ENCODE peak calls at places on chromosomes 5 and 9, in ten cellular contexts. One of them, this sample, is unnamed.

GRCh38 chr5:96928931-96929708 is 6.8 kb upstream of the LNPEP start:
- DNase-seq in activated CD4-positive, alpha-beta T cell treated with anti-CD3 and anti-CD28 coated beads, Interleukin-2, amount 50 U/mL, for 48 hours: no peak
- DNase-seq in B cell: no peak
- DNase-seq in effector CD4-positive, alpha-beta T cell: no peak
- DNase-seq in progenitor cell of endocrine pancreas: no peak
- DNase-seq in GM04504: no peak
- DNase-seq in KG1: no peak
- DNase-seq in HEK293T: no peak
- DNase-seq in CD8-positive, alpha-beta memory T cell: no peak
- DNase-seq in activated CD8-positive, alpha-beta memory T cell treated with anti-CD3 and anti-CD28 coated beads, Interleukin-2, amount 50 U/mL, for 48 hours: no peak
- DNase-seq in this sample: no peak

GRCh38 chr9:99559776-99560175 is 261.9 kb upstream of the NR4A3 start:
- DNase-seq in activated CD4-positive, alpha-beta T cell treated with anti-CD3 and anti-CD28 coated beads, Interleukin-2, amount 50 U/mL, for 48 hours: no peak
- DNase-seq in B cell: no peak
- DNase-seq in effector CD4-positive, alpha-beta T cell: no peak
- DNase-seq in progenitor cell of endocrine pancreas: no peak
- DNase-seq in GM04504: no peak
- DNase-seq in KG1: no peak
- DNase-seq in HEK293T: no peak
- DNase-seq in CD8-positive, alpha-beta memory T cell: no peak
- DNase-seq in activated CD8-positive, alpha-beta memory T cell treated with anti-CD3 and anti-CD28 coated beads, Interleukin-2, amount 50 U/mL, for 48 hours: no peak
- DNase-seq in this sample: no peak

GRCh38 chr9:84839538-84839937 is 170.0 kb downstream of the NTRK2 start:
- DNase-seq in activated CD4-positive, alpha-beta T cell treated with anti-CD3 and anti-CD28 coated beads, Interleukin-2, amount 50 U/mL, for 48 hours: no peak
- DNase-seq in B cell: no peak
- DNase-seq in effector CD4-positive, alpha-beta T cell: no peak
- DNase-seq in progenitor cell of endocrine pancreas: no peak
- DNase-seq in GM04504: peak; percentile 53
- DNase-seq in KG1: no peak
- DNase-seq in HEK293T: no peak
- DNase-seq in CD8-positive, alpha-beta memory T cell: no peak
- DNase-seq in activated CD8-positive, alpha-beta memory T cell treated with anti-CD3 and anti-CD28 coated beads, Interleukin-2, amount 50 U/mL, for 48 hours: no peak
- DNase-seq in this sample: no peak

GRCh38 chr5:9737265-9737664 is 107.1 kb upstream of the TAS2R1 start:
- DNase-seq in activated CD4-positive, alpha-beta T cell treated with anti-CD3 and anti-CD28 coated beads, Interleukin-2, amount 50 U/mL, for 48 hours: no peak
- DNase-seq in B cell: no peak
- DNase-seq in effector CD4-positive, alpha-beta T cell: no peak
- DNase-seq in progenitor cell of endocrine pancreas: no peak
- DNase-seq in GM04504: no peak
- DNase-seq in KG1: no peak
- DNase-seq in HEK293T: no peak
- DNase-seq in CD8-positive, alpha-beta memory T cell: no peak
- DNase-seq in activated CD8-positive, alpha-beta memory T cell treated with anti-CD3 and anti-CD28 coated beads, Interleukin-2, amount 50 U/mL, for 48 hours: no peak
- DNase-seq in this sample: no peak

GRCh38 chr5:76691470-76692273 is 24.3 kb upstream of the F2R start:
- DNase-seq in activated CD4-positive, alpha-beta T cell treated with anti-CD3 and anti-CD28 coated beads, Interleukin-2, amount 50 U/mL, for 48 hours: no peak
- DNase-seq in B cell: no peak
- DNase-seq in effector CD4-positive, alpha-beta T cell: no peak
- DNase-seq in progenitor cell of endocrine pancreas: no peak
- DNase-seq in GM04504: no peak
- DNase-seq in KG1: no peak
- DNase-seq in HEK293T: no peak
- DNase-seq in CD8-positive, alpha-beta memory T cell: no peak
- DNase-seq in activated CD8-positive, alpha-beta memory T cell treated with anti-CD3 and anti-CD28 coated beads, Interleukin-2, amount 50 U/mL, for 48 hours: no peak
- DNase-seq in this sample: no peak

GRCh38 chr9:89313842-89314241 is 2.8 kb downstream of the CKS2 start:
- DNase-seq in activated CD4-positive, alpha-beta T cell treated with anti-CD3 and anti-CD28 coated beads, Interleukin-2, amount 50 U/mL, for 48 hours: no peak
- DNase-seq in B cell: no peak
- DNase-seq in effector CD4-positive, alpha-beta T cell: no peak
- DNase-seq in progenitor cell of endocrine pancreas: no peak
- DNase-seq in GM04504: no peak
- DNase-seq in KG1: no peak
- DNase-seq in HEK293T: no peak
- DNase-seq in CD8-positive, alpha-beta memory T cell: no peak
- DNase-seq in activated CD8-positive, alpha-beta memory T cell treated with anti-CD3 and anti-CD28 coated beads, Interleukin-2, amount 50 U/mL, for 48 hours: no peak
- DNase-seq in this sample: no peak

GRCh38 chr9:34403554-34404380 is 27.1 kb upstream of the MYORG start:
- DNase-seq in activated CD4-positive, alpha-beta T cell treated with anti-CD3 and anti-CD28 coated beads, Interleukin-2, amount 50 U/mL, for 48 hours: peak; percentile 63
- DNase-seq in B cell: no peak
- DNase-seq in effector CD4-positive, alpha-beta T cell: peak; percentile 35
- DNase-seq in progenitor cell of endocrine pancreas: peak; percentile 65
- DNase-seq in GM04504: peak; percentile 34
- DNase-seq in KG1: peak; percentile 23
- DNase-seq in HEK293T: peak; percentile 77
- DNase-seq in CD8-positive, alpha-beta memory T cell: peak; percentile 38
- DNase-seq in activated CD8-positive, alpha-beta memory T cell treated with anti-CD3 and anti-CD28 coated beads, Interleukin-2, amount 50 U/mL, for 48 hours: peak; percentile 73
- DNase-seq in this sample: peak; percentile 70

GRCh38 chr5:128629162-128629561 is 91.1 kb upstream of the FBN2 start:
- DNase-seq in activated CD4-positive, alpha-beta T cell treated with anti-CD3 and anti-CD28 coated beads, Interleukin-2, amount 50 U/mL, for 48 hours: no peak
- DNase-seq in B cell: no peak
- DNase-seq in effector CD4-positive, alpha-beta T cell: no peak
- DNase-seq in progenitor cell of endocrine pancreas: no peak
- DNase-seq in GM04504: no peak
- DNase-seq in KG1: no peak
- DNase-seq in HEK293T: no peak
- DNase-seq in CD8-positive, alpha-beta memory T cell: no peak
- DNase-seq in activated CD8-positive, alpha-beta memory T cell treated with anti-CD3 and anti-CD28 coated beads, Interleukin-2, amount 50 U/mL, for 48 hours: no peak
- DNase-seq in this sample: no peak

GRCh38 chr9:95088421-95089161 is 228.9 kb downstream of the FANCC start:
- DNase-seq in activated CD4-positive, alpha-beta T cell treated with anti-CD3 and anti-CD28 coated beads, Interleukin-2, amount 50 U/mL, for 48 hours: no peak
- DNase-seq in B cell: no peak
- DNase-seq in effector CD4-positive, alpha-beta T cell: no peak
- DNase-seq in progenitor cell of endocrine pancreas: no peak
- DNase-seq in GM04504: no peak
- DNase-seq in KG1: no peak
- DNase-seq in HEK293T: no peak
- DNase-seq in CD8-positive, alpha-beta memory T cell: no peak
- DNase-seq in activated CD8-positive, alpha-beta memory T cell treated with anti-CD3 and anti-CD28 coated beads, Interleukin-2, amount 50 U/mL, for 48 hours: no peak
- DNase-seq in this sample: no peak

GRCh38 chr5:83955916-83956315 is 235.3 kb upstream of the HAPLN1 start:
- DNase-seq in activated CD4-positive, alpha-beta T cell treated with anti-CD3 and anti-CD28 coated beads, Interleukin-2, amount 50 U/mL, for 48 hours: no peak
- DNase-seq in B cell: no peak
- DNase-seq in effector CD4-positive, alpha-beta T cell: no peak
- DNase-seq in progenitor cell of endocrine pancreas: no peak
- DNase-seq in GM04504: no peak
- DNase-seq in KG1: peak; percentile 84
- DNase-seq in HEK293T: no peak
- DNase-seq in CD8-positive, alpha-beta memory T cell: no peak
- DNase-seq in activated CD8-positive, alpha-beta memory T cell treated with anti-CD3 and anti-CD28 coated beads, Interleukin-2, amount 50 U/mL, for 48 hours: no peak
- DNase-seq in this sample: no peak

GRCh38 chr5:52786937-52787599 is 648 bp upstream of the ITGA1 start:
- DNase-seq in activated CD4-positive, alpha-beta T cell treated with anti-CD3 and anti-CD28 coated beads, Interleukin-2, amount 50 U/mL, for 48 hours: no peak
- DNase-seq in B cell: no peak
- DNase-seq in effector CD4-positive, alpha-beta T cell: peak; percentile 26
- DNase-seq in progenitor cell of endocrine pancreas: no peak
- DNase-seq in GM04504: no peak
- DNase-seq in KG1: no peak
- DNase-seq in HEK293T: no peak
- DNase-seq in CD8-positive, alpha-beta memory T cell: peak; percentile 49
- DNase-seq in activated CD8-positive, alpha-beta memory T cell treated with anti-CD3 and anti-CD28 coated beads, Interleukin-2, amount 50 U/mL, for 48 hours: no peak
- DNase-seq in this sample: no peak

GRCh38 chr9:133807037-133807436 is 68.9 kb upstream of the SARDH start:
- DNase-seq in activated CD4-positive, alpha-beta T cell treated with anti-CD3 and anti-CD28 coated beads, Interleukin-2, amount 50 U/mL, for 48 hours: no peak
- DNase-seq in B cell: no peak
- DNase-seq in effector CD4-positive, alpha-beta T cell: no peak
- DNase-seq in progenitor cell of endocrine pancreas: no peak
- DNase-seq in GM04504: no peak
- DNase-seq in KG1: no peak
- DNase-seq in HEK293T: no peak
- DNase-seq in CD8-positive, alpha-beta memory T cell: no peak
- DNase-seq in activated CD8-positive, alpha-beta memory T cell treated with anti-CD3 and anti-CD28 coated beads, Interleukin-2, amount 50 U/mL, for 48 hours: no peak
- DNase-seq in this sample: no peak

GRCh38 chr9:3346549-3346948 is 179.3 kb downstream of the RFX3 start:
- DNase-seq in activated CD4-positive, alpha-beta T cell treated with anti-CD3 and anti-CD28 coated beads, Interleukin-2, amount 50 U/mL, for 48 hours: no peak
- DNase-seq in B cell: no peak
- DNase-seq in effector CD4-positive, alpha-beta T cell: no peak
- DNase-seq in progenitor cell of endocrine pancreas: no peak
- DNase-seq in GM04504: no peak
- DNase-seq in KG1: no peak
- DNase-seq in HEK293T: no peak
- DNase-seq in CD8-positive, alpha-beta memory T cell: no peak
- DNase-seq in activated CD8-positive, alpha-beta memory T cell treated with anti-CD3 and anti-CD28 coated beads, Interleukin-2, amount 50 U/mL, for 48 hours: no peak
- DNase-seq in this sample: no peak

GRCh38 chr9:82133973-82134372 is 145.4 kb downstream of the SPATA31D1 start:
- DNase-seq in activated CD4-positive, alpha-beta T cell treated with anti-CD3 and anti-CD28 coated beads, Interleukin-2, amount 50 U/mL, for 48 hours: no peak
- DNase-seq in B cell: no peak
- DNase-seq in effector CD4-positive, alpha-beta T cell: no peak
- DNase-seq in progenitor cell of endocrine pancreas: no peak
- DNase-seq in GM04504: no peak
- DNase-seq in KG1: no peak
- DNase-seq in HEK293T: no peak
- DNase-seq in CD8-positive, alpha-beta memory T cell: no peak
- DNase-seq in activated CD8-positive, alpha-beta memory T cell treated with anti-CD3 and anti-CD28 coated beads, Interleukin-2, amount 50 U/mL, for 48 hours: no peak
- DNase-seq in this sample: no peak

GRCh38 chr5:80125962-80126480 is 90.9 kb downstream of the THBS4 start:
- DNase-seq in activated CD4-positive, alpha-beta T cell treated with anti-CD3 and anti-CD28 coated beads, Interleukin-2, amount 50 U/mL, for 48 hours: no peak
- DNase-seq in B cell: no peak
- DNase-seq in effector CD4-positive, alpha-beta T cell: no peak
- DNase-seq in progenitor cell of endocrine pancreas: no peak
- DNase-seq in GM04504: peak; percentile 65
- DNase-seq in KG1: no peak
- DNase-seq in HEK293T: no peak
- DNase-seq in CD8-positive, alpha-beta memory T cell: peak; percentile 31
- DNase-seq in activated CD8-positive, alpha-beta memory T cell treated with anti-CD3 and anti-CD28 coated beads, Interleukin-2, amount 50 U/mL, for 48 hours: no peak
- DNase-seq in this sample: no peak

GRCh38 chr9:106862115-106862945 is 636 bp upstream of the ZNF462 start:
- DNase-seq in activated CD4-positive, alpha-beta T cell treated with anti-CD3 and anti-CD28 coated beads, Interleukin-2, amount 50 U/mL, for 48 hours: no peak
- DNase-seq in B cell: no peak
- DNase-seq in effector CD4-positive, alpha-beta T cell: no peak
- DNase-seq in progenitor cell of endocrine pancreas: peak; percentile 56
- DNase-seq in GM04504: no peak
- DNase-seq in KG1: peak; percentile 21
- DNase-seq in HEK293T: peak; percentile 19
- DNase-seq in CD8-positive, alpha-beta memory T cell: no peak
- DNase-seq in activated CD8-positive, alpha-beta memory T cell treated with anti-CD3 and anti-CD28 coated beads, Interleukin-2, amount 50 U/mL, for 48 hours: no peak
- DNase-seq in this sample: peak; percentile 54

GRCh38 chr9:127201731-127202130 is 62.8 kb upstream of the GARNL3 start:
- DNase-seq in activated CD4-positive, alpha-beta T cell treated with anti-CD3 and anti-CD28 coated beads, Interleukin-2, amount 50 U/mL, for 48 hours: no peak
- DNase-seq in B cell: no peak
- DNase-seq in effector CD4-positive, alpha-beta T cell: no peak
- DNase-seq in progenitor cell of endocrine pancreas: no peak
- DNase-seq in GM04504: no peak
- DNase-seq in KG1: no peak
- DNase-seq in HEK293T: no peak
- DNase-seq in CD8-positive, alpha-beta memory T cell: no peak
- DNase-seq in activated CD8-positive, alpha-beta memory T cell treated with anti-CD3 and anti-CD28 coated beads, Interleukin-2, amount 50 U/mL, for 48 hours: no peak
- DNase-seq in this sample: no peak

GRCh38 chr9:27407966-27408365 is 111.0 kb upstream of the EQTN start:
- DNase-seq in activated CD4-positive, alpha-beta T cell treated with anti-CD3 and anti-CD28 coated beads, Interleukin-2, amount 50 U/mL, for 48 hours: no peak
- DNase-seq in B cell: no peak
- DNase-seq in effector CD4-positive, alpha-beta T cell: no peak
- DNase-seq in progenitor cell of endocrine pancreas: no peak
- DNase-seq in GM04504: peak; percentile 25
- DNase-seq in KG1: no peak
- DNase-seq in HEK293T: no peak
- DNase-seq in CD8-positive, alpha-beta memory T cell: no peak
- DNase-seq in activated CD8-positive, alpha-beta memory T cell treated with anti-CD3 and anti-CD28 coated beads, Interleukin-2, amount 50 U/mL, for 48 hours: no peak
- DNase-seq in this sample: no peak

GRCh38 chr5:24819841-24820240 is 175.1 kb upstream of the CDH10 start:
- DNase-seq in activated CD4-positive, alpha-beta T cell treated with anti-CD3 and anti-CD28 coated beads, Interleukin-2, amount 50 U/mL, for 48 hours: no peak
- DNase-seq in B cell: no peak
- DNase-seq in effector CD4-positive, alpha-beta T cell: no peak
- DNase-seq in progenitor cell of endocrine pancreas: no peak
- DNase-seq in GM04504: no peak
- DNase-seq in KG1: no peak
- DNase-seq in HEK293T: no peak
- DNase-seq in CD8-positive, alpha-beta memory T cell: no peak
- DNase-seq in activated CD8-positive, alpha-beta memory T cell treated with anti-CD3 and anti-CD28 coated beads, Interleukin-2, amount 50 U/mL, for 48 hours: no peak
- DNase-seq in this sample: no peak

GRCh38 chr9:125558453-125559084 is 148.4 kb downstream of the MAPKAP1 start:
- DNase-seq in activated CD4-positive, alpha-beta T cell treated with anti-CD3 and anti-CD28 coated beads, Interleukin-2, amount 50 U/mL, for 48 hours: peak; percentile 48
- DNase-seq in B cell: peak; percentile 63
- DNase-seq in effector CD4-positive, alpha-beta T cell: peak; percentile 19
- DNase-seq in progenitor cell of endocrine pancreas: peak; percentile 41
- DNase-seq in GM04504: peak; percentile 55
- DNase-seq in KG1: peak; percentile 36
- DNase-seq in HEK293T: peak; percentile 72
- DNase-seq in CD8-positive, alpha-beta memory T cell: peak; percentile 41
- DNase-seq in activated CD8-positive, alpha-beta memory T cell treated with anti-CD3 and anti-CD28 coated beads, Interleukin-2, amount 50 U/mL, for 48 hours: no peak
- DNase-seq in this sample: peak; percentile 66

GRCh38 chr9:137016436-137016835 is 11.6 kb downstream of the ABCA2 start:
- DNase-seq in activated CD4-positive, alpha-beta T cell treated with anti-CD3 and anti-CD28 coated beads, Interleukin-2, amount 50 U/mL, for 48 hours: no peak
- DNase-seq in B cell: no peak
- DNase-seq in effector CD4-positive, alpha-beta T cell: no peak
- DNase-seq in progenitor cell of endocrine pancreas: no peak
- DNase-seq in GM04504: no peak
- DNase-seq in KG1: no peak
- DNase-seq in HEK293T: no peak
- DNase-seq in CD8-positive, alpha-beta memory T cell: no peak
- DNase-seq in activated CD8-positive, alpha-beta memory T cell treated with anti-CD3 and anti-CD28 coated beads, Interleukin-2, amount 50 U/mL, for 48 hours: no peak
- DNase-seq in this sample: no peak

GRCh38 chr9:96450613-96451544 is 910 bp downstream of the HABP4 start:
- DNase-seq in activated CD4-positive, alpha-beta T cell treated with anti-CD3 and anti-CD28 coated beads, Interleukin-2, amount 50 U/mL, for 48 hours: peak; percentile 34
- DNase-seq in B cell: no peak
- DNase-seq in effector CD4-positive, alpha-beta T cell: peak; percentile 43
- DNase-seq in progenitor cell of endocrine pancreas: peak; percentile 22
- DNase-seq in GM04504: no peak
- DNase-seq in KG1: no peak
- DNase-seq in HEK293T: peak; percentile 32
- DNase-seq in CD8-positive, alpha-beta memory T cell: peak; percentile 64
- DNase-seq in activated CD8-positive, alpha-beta memory T cell treated with anti-CD3 and anti-CD28 coated beads, Interleukin-2, amount 50 U/mL, for 48 hours: peak; percentile 65
- DNase-seq in this sample: no peak

GRCh38 chr5:68464424-68464823 is 248.9 kb downstream of the PIK3R1 start:
- DNase-seq in activated CD4-positive, alpha-beta T cell treated with anti-CD3 and anti-CD28 coated beads, Interleukin-2, amount 50 U/mL, for 48 hours: peak; percentile 59
- DNase-seq in B cell: no peak
- DNase-seq in effector CD4-positive, alpha-beta T cell: no peak
- DNase-seq in progenitor cell of endocrine pancreas: no peak
- DNase-seq in GM04504: no peak
- DNase-seq in KG1: peak; percentile 8
- DNase-seq in HEK293T: no peak
- DNase-seq in CD8-positive, alpha-beta memory T cell: no peak
- DNase-seq in activated CD8-positive, alpha-beta memory T cell treated with anti-CD3 and anti-CD28 coated beads, Interleukin-2, amount 50 U/mL, for 48 hours: peak; percentile 72
- DNase-seq in this sample: no peak

GRCh38 chr9:94002316-94003140 is 47.4 kb upstream of the BARX1 start:
- DNase-seq in activated CD4-positive, alpha-beta T cell treated with anti-CD3 and anti-CD28 coated beads, Interleukin-2, amount 50 U/mL, for 48 hours: peak; percentile 12
- DNase-seq in B cell: no peak
- DNase-seq in effector CD4-positive, alpha-beta T cell: no peak
- DNase-seq in progenitor cell of endocrine pancreas: peak; percentile 30
- DNase-seq in GM04504: no peak
- DNase-seq in KG1: peak; percentile 7
- DNase-seq in HEK293T: peak; percentile 71
- DNase-seq in CD8-positive, alpha-beta memory T cell: peak; percentile 12
- DNase-seq in activated CD8-positive, alpha-beta memory T cell treated with anti-CD3 and anti-CD28 coated beads, Interleukin-2, amount 50 U/mL, for 48 hours: no peak
- DNase-seq in this sample: peak; percentile 69

GRCh38 chr5:145345883-145346282 is 489.3 kb downstream of the PRELID2 start:
- DNase-seq in activated CD4-positive, alpha-beta T cell treated with anti-CD3 and anti-CD28 coated beads, Interleukin-2, amount 50 U/mL, for 48 hours: no peak
- DNase-seq in B cell: no peak
- DNase-seq in effector CD4-positive, alpha-beta T cell: no peak
- DNase-seq in progenitor cell of endocrine pancreas: no peak
- DNase-seq in GM04504: no peak
- DNase-seq in KG1: no peak
- DNase-seq in HEK293T: no peak
- DNase-seq in CD8-positive, alpha-beta memory T cell: no peak
- DNase-seq in activated CD8-positive, alpha-beta memory T cell treated with anti-CD3 and anti-CD28 coated beads, Interleukin-2, amount 50 U/mL, for 48 hours: no peak
- DNase-seq in this sample: no peak

GRCh38 chr5:75265731-75266130 is 29.1 kb upstream of the ANKRD31 start:
- DNase-seq in activated CD4-positive, alpha-beta T cell treated with anti-CD3 and anti-CD28 coated beads, Interleukin-2, amount 50 U/mL, for 48 hours: no peak
- DNase-seq in B cell: no peak
- DNase-seq in effector CD4-positive, alpha-beta T cell: no peak
- DNase-seq in progenitor cell of endocrine pancreas: no peak
- DNase-seq in GM04504: peak; percentile 6
- DNase-seq in KG1: peak; percentile 48
- DNase-seq in HEK293T: peak; percentile 20
- DNase-seq in CD8-positive, alpha-beta memory T cell: peak; percentile 54
- DNase-seq in activated CD8-positive, alpha-beta memory T cell treated with anti-CD3 and anti-CD28 coated beads, Interleukin-2, amount 50 U/mL, for 48 hours: no peak
- DNase-seq in this sample: no peak

GRCh38 chr9:135163023-135163780 is 75.7 kb downstream of the OLFM1 start:
- DNase-seq in activated CD4-positive, alpha-beta T cell treated with anti-CD3 and anti-CD28 coated beads, Interleukin-2, amount 50 U/mL, for 48 hours: no peak
- DNase-seq in B cell: no peak
- DNase-seq in effector CD4-positive, alpha-beta T cell: no peak
- DNase-seq in progenitor cell of endocrine pancreas: no peak
- DNase-seq in GM04504: no peak
- DNase-seq in KG1: no peak
- DNase-seq in HEK293T: no peak
- DNase-seq in CD8-positive, alpha-beta memory T cell: no peak
- DNase-seq in activated CD8-positive, alpha-beta memory T cell treated with anti-CD3 and anti-CD28 coated beads, Interleukin-2, amount 50 U/mL, for 48 hours: no peak
- DNase-seq in this sample: no peak

GRCh38 chr5:141839015-141839513 is 39.1 kb downstream of the PCDH1 start:
- DNase-seq in activated CD4-positive, alpha-beta T cell treated with anti-CD3 and anti-CD28 coated beads, Interleukin-2, amount 50 U/mL, for 48 hours: no peak
- DNase-seq in B cell: no peak
- DNase-seq in effector CD4-positive, alpha-beta T cell: no peak
- DNase-seq in progenitor cell of endocrine pancreas: no peak
- DNase-seq in GM04504: no peak
- DNase-seq in KG1: no peak
- DNase-seq in HEK293T: no peak
- DNase-seq in CD8-positive, alpha-beta memory T cell: no peak
- DNase-seq in activated CD8-positive, alpha-beta memory T cell treated with anti-CD3 and anti-CD28 coated beads, Interleukin-2, amount 50 U/mL, for 48 hours: no peak
- DNase-seq in this sample: no peak

This sample was measured in neuronal stem cell.